ENCODE peak calls at places on chromosomes 5 and 9, in eight cellular contexts. M, P, J, V, L, I, N and E are unnamed samples.

GRCh38 chr5:160935776-160936175 is 83.8 kb upstream of the ATP10B start:
- DNase-seq in V (no peak), M (no peak), I (no peak), L (no peak), P (no peak), J (no peak), N (no peak), E (no peak)

GRCh38 chr5:172875372-172876279 is 41.6 kb downstream of the ERGIC1 start:
- DNase-seq in M (peak; percentile 77), V (no peak), P (no peak), J (no peak), N (no peak), I (no peak), L (no peak), E (no peak)

GRCh38 chr9:36560813-36561212 is 11.9 kb upstream of the MELK start:
- DNase-seq in N (no peak), J (no peak), M (peak; percentile 38), I (no peak), V (no peak), P (no peak), L (no peak), E (peak; percentile 24)

GRCh38 chr9:135914921-135915320 is 7.6 kb upstream of the CAMSAP1 start:
- DNase-seq in M (peak; percentile 45), V (no peak), P (no peak), J (no peak), L (no peak), N (no peak), I (no peak), E (no peak)

GRCh38 chr9:101737705-101738565 is 512 bp downstream of the GRIN3A start:
- DNase-seq in J (no peak), N (peak; percentile 21), V (peak; percentile 14), L (no peak), I (peak; percentile 27), P (no peak), M (no peak), E (no peak)

GRCh38 chr5:108124591-108124990 is 257.3 kb downstream of the FBXL17 start:
- DNase-seq in N (no peak), I (no peak), M (no peak), L (no peak), J (no peak), P (no peak), V (no peak), E (no peak)

GRCh38 chr5:174503461-174504265 is 220.7 kb upstream of the MSX2 start:
- DNase-seq in V (no peak), J (no peak), P (no peak), M (peak; percentile 97), N (peak; percentile 66), I (no peak), L (peak; percentile 56), E (peak; percentile 81)

GRCh38 chr5:67033893-67034605 is 162.6 kb downstream of the CD180 start:
- DNase-seq in P (no peak), L (peak; percentile 2), I (no peak), M (no peak), N (no peak), J (no peak), V (no peak), E (no peak)

GRCh38 chr5:130616161-130616560 is 548.9 kb downstream of the HINT1 start:
- DNase-seq in N (no peak), M (no peak), J (no peak), V (no peak), I (no peak), L (peak; percentile 34), P (no peak), E (peak; percentile 64)

GRCh38 chr9:36119476-36119875 is 17.1 kb upstream of the GLIPR2 start:
- DNase-seq in P (no peak), N (no peak), M (no peak), J (no peak), L (no peak), V (no peak), I (no peak), E (peak; percentile 25)

GRCh38 chr5:144390133-144390532 is 219.5 kb downstream of the KCTD16 start:
- DNase-seq in L (no peak), J (no peak), N (peak; percentile 8), V (no peak), I (no peak), P (no peak), M (peak; percentile 1), E (peak; percentile 23)

GRCh38 chr5:149702607-149702952 is 27.5 kb upstream of the PPARGC1B start:
- DNase-seq in N (no peak), M (no peak), L (no peak), V (no peak), P (peak; percentile 29), J (no peak), I (no peak), E (no peak)

GRCh38 chr9:98755006-98755618 is 41.2 kb downstream of the ANKS6 start:
- DNase-seq in I (no peak), M (no peak), V (no peak), P (no peak), L (no peak), N (no peak), J (no peak), E (no peak)

GRCh38 chr5:16935271-16936149 is 578 bp downstream of the MYO10 start:
- DNase-seq in N (peak; percentile 20), M (peak; percentile 64), L (peak; percentile 11), J (peak; percentile 17), V (peak; percentile 53), I (no peak), P (peak; percentile 63), E (peak; percentile 95)

GRCh38 chr9:135523521-135524129 is 2.4 kb downstream of the LCN1 start:
- DNase-seq in J (no peak), N (no peak), M (no peak), L (no peak), P (peak; percentile 30), V (no peak), I (no peak), E (no peak)

GRCh38 chr5:149702953-149703646 is 27.0 kb upstream of the PPARGC1B start:
- DNase-seq in P (peak; percentile 10), N (no peak), V (no peak), I (peak; percentile 36), L (no peak), J (no peak), M (peak; percentile 46), E (no peak)

GRCh38 chr9:136173648-136174290 is 31.2 kb downstream of the LHX3 start:
- DNase-seq in N (no peak), V (no peak), J (no peak), P (no peak), L (no peak), M (no peak), I (no peak), E (no peak)

GRCh38 chr5:109922396-109922995 is 232.8 kb downstream of the MAN2A1 start:
- DNase-seq in V (no peak), J (no peak), P (no peak), N (no peak), I (no peak), M (no peak), L (no peak), E (no peak)

GRCh38 chr5:78187172-78187571 is 107.3 kb downstream of the AP3B1 start:
- DNase-seq in I (no peak), J (no peak), P (no peak), M (no peak), V (no peak), L (no peak), N (no peak), E (no peak)

GRCh38 chr9:130189840-130190239 is 17.6 kb downstream of the NCS1 start:
- DNase-seq in M (peak; percentile 59), L (no peak), J (no peak), V (no peak), N (no peak), I (no peak), P (no peak), E (no peak)

GRCh38 chr5:159805021-159805420 is 111.3 kb upstream of the ADRA1B start:
- DNase-seq in P (no peak), N (no peak), M (no peak), V (peak; percentile 41), L (peak; percentile 86), J (peak; percentile 26), I (no peak), E (no peak)

GRCh38 chr5:160959804-160960203 is 107.8 kb upstream of the ATP10B start:
- DNase-seq in N (no peak), L (no peak), J (peak; percentile 20), P (no peak), M (peak; percentile 51), V (peak; percentile 37), I (no peak), E (peak; percentile 99)

GRCh38 chr5:148807845-148808244 is 18.6 kb upstream of the ADRB2 start:
- DNase-seq in N (no peak), L (peak; percentile 89), V (no peak), M (peak; percentile 56), J (no peak), I (no peak), P (no peak), E (peak; percentile 14)

GRCh38 chr9:9942764-9943424 is 669.9 kb downstream of the PTPRD start:
- DNase-seq in P (peak; percentile 76), M (peak; percentile 32), V (peak; percentile 33), L (peak; percentile 76), I (peak; percentile 13), N (peak; percentile 28), J (peak; percentile 18), E (peak; percentile 64)

GRCh38 chr5:94832685-94833084 is 214.2 kb downstream of the SLF1 start:
- DNase-seq in N (peak; percentile 9), L (no peak), M (no peak), V (no peak), I (no peak), P (no peak), J (no peak), E (no peak)

GRCh38 chr5:81316581-81316980 is 15.2 kb downstream of the ZCCHC9 start:
- DNase-seq in N (no peak), M (no peak), I (no peak), L (no peak), V (no peak), P (no peak), J (no peak), E (no peak)

GRCh38 chr9:129962889-129963703 is 79.9 kb downstream of the FNBP1 start:
- DNase-seq in J (no peak), V (peak; percentile 37), N (no peak), L (peak; percentile 51), I (no peak), P (peak; percentile 74), M (peak; percentile 55), E (peak; percentile 45)

GRCh38 chr9:134293576-134294227 is 32.6 kb upstream of the RXRA start:
- DNase-seq in P (no peak), J (peak; percentile 37), N (no peak), M (no peak), I (no peak), L (no peak), V (peak; percentile 41), E (no peak)

GRCh38 chr9:124652203-124652992 is 118.7 kb downstream of the NR6A1 start:
- DNase-seq in J (peak; percentile 20), V (no peak), N (peak; percentile 8), I (no peak), L (no peak), M (peak; percentile 100), P (no peak), E (peak; percentile 98)